ENCODE peak calls at places on chromosomes 5 and 9, in ten cellular contexts. M, I, J, Z, X, Y, N, K, U and B are unnamed samples.

GRCh38 chr5:39691993-39692392 is 267.2 kb upstream of the DAB2 start:
- DNase-seq in K (no peak), U (peak; percentile 50), J (no peak), Y (no peak), X (no peak), I (no peak), N (no peak), Z (no peak), M (no peak), B (no peak)

GRCh38 chr5:56323505-56323904 is 90.4 kb upstream of the ANKRD55 start:
- DNase-seq in X (no peak), U (no peak), K (no peak), N (no peak), I (peak; percentile 89), Z (no peak), J (peak; percentile 33), Y (no peak), M (peak; percentile 82), B (no peak)

GRCh38 chr5:135423158-135423925 is 23.8 kb downstream of the DCANP1 start:
- DNase-seq in Z (no peak), N (no peak), X (no peak), M (peak; percentile 80), K (no peak), I (peak; percentile 10), U (peak; percentile 10), Y (no peak), J (no peak), B (no peak)

GRCh38 chr5:37165761-37166160 is 83.4 kb downstream of the CPLANE1 start:
- DNase-seq in U (peak; percentile 61), Z (no peak), N (no peak), X (no peak), M (no peak), I (peak; percentile 82), K (no peak), Y (no peak), J (no peak), B (no peak)

GRCh38 chr5:56006600-56006999 is 11.8 kb upstream of the IL6ST start:
- DNase-seq in N (no peak), J (no peak), I (no peak), X (no peak), Y (no peak), M (no peak), Z (no peak), K (no peak), U (no peak), B (no peak)

GRCh38 chr5:6088706-6089105 is 289.6 kb downstream of the MED10 start:
- DNase-seq in K (no peak), N (no peak), X (no peak), U (no peak), Z (no peak), J (no peak), M (no peak), I (no peak), Y (no peak), B (no peak)

GRCh38 chr5:176994460-176995121 is 12.0 kb downstream of the UIMC1 start:
- DNase-seq in M (peak; percentile 66), N (peak; percentile 58), J (no peak), X (peak; percentile 42), I (peak; percentile 6), K (no peak), U (no peak), Y (no peak), Z (no peak), B (no peak)

GRCh38 chr9:123724211-123724831 is 205.6 kb downstream of the DENND1A start:
- DNase-seq in K (no peak), Y (no peak), M (no peak), N (no peak), Z (no peak), J (no peak), U (peak; percentile 18), I (peak; percentile 27), X (no peak), B (no peak)

GRCh38 chr9:107644774-107645463 is 155.3 kb upstream of the KLF4 start:
- DNase-seq in M (no peak), U (peak; percentile 3), Z (no peak), I (peak; percentile 7), Y (no peak), X (no peak), K (no peak), N (no peak), J (no peak), B (no peak)